ENCODE peak calls at places on chromosomes 3 and 15, in seven cellular contexts. D is T-helper 17 cell, E is kidney, X is NCI-H2081, W is dorsolateral prefrontal cortex, B is endothelial cell, N is IMR-90. A is an unnamed sample.
A peak's percentile ranks its signal among the peaks of the same experiment; 100 is the strongest.

GRCh38 chr3:152382312-152383135 is 113.8 kb downstream of the MBNL1 start:
- DNase-seq in B (no peak), W (no peak), X (no peak), E (no peak), D (no peak), N (no peak), A (no peak)

GRCh38 chr3:149120051-149120972 is 9.1 kb upstream of the HPS3 start:
- DNase-seq in B (no peak), W (no peak), D (no peak), N (peak; percentile 76), E (no peak), X (peak; percentile 73), A (no peak)

GRCh38 chr3:107962015-107962414 is 128.8 kb downstream of the CD47 start:
- DNase-seq in E (no peak), N (no peak), D (no peak), B (no peak), X (no peak), W (no peak), A (no peak)

GRCh38 chr3:181709537-181710279 is 2.0 kb upstream of the SOX2 start:
- DNase-seq in B (peak; percentile 85), E (peak; percentile 79), N (peak; percentile 44), X (peak; percentile 92), W (peak; percentile 72), D (peak; percentile 20), A (peak; percentile 91)

GRCh38 chr3:42658091-42658770 is 4.7 kb downstream of the ZBTB47 start:
- DNase-seq in D (no peak), X (no peak), N (no peak), B (no peak), W (peak; percentile 56), E (peak; percentile 75), A (no peak)

GRCh38 chr3:15405448-15406050 is 21.8 kb downstream of the METTL6 start:
- DNase-seq in E (no peak), D (no peak), N (peak; percentile 71), W (no peak), X (peak; percentile 36), B (peak; percentile 21), A (no peak)

GRCh38 chr3:120497318-120497717 is 46.5 kb upstream of the FSTL1 start:
- DNase-seq in D (no peak), B (no peak), X (no peak), N (peak; percentile 98), W (no peak), E (no peak), A (no peak)

GRCh38 chr3:8635625-8636024 is 9.0 kb downstream of the SSUH2 start:
- DNase-seq in D (no peak), N (no peak), B (no peak), E (no peak), X (no peak), W (no peak), A (no peak)

GRCh38 chr3:168081856-168082255 is 13.9 kb downstream of the GOLIM4 start:
- DNase-seq in D (no peak), X (no peak), N (no peak), E (no peak), B (no peak), W (no peak), A (no peak)

GRCh38 chr3:32952369-32953067 is 1.1 kb downstream of the CCR4 start:
- DNase-seq in E (no peak), B (no peak), X (no peak), N (no peak), D (no peak), W (no peak), A (no peak)

GRCh38 chr3:71301001-71301400 is 282.5 kb downstream of the FOXP1 start:
- DNase-seq in W (no peak), D (no peak), E (no peak), X (no peak), B (no peak), N (no peak), A (no peak)

GRCh38 chr3:164236856-164237255 is 841.4 kb downstream of the SI start:
- DNase-seq in D (no peak), W (no peak), N (no peak), B (no peak), E (no peak), X (no peak), A (no peak)

GRCh38 chr3:50352762-50353161 is 2.1 kb downstream of the CYB561D2 start:
- DNase-seq in D (no peak), W (no peak), B (no peak), E (no peak), X (no peak), N (peak; percentile 29), A (no peak)

GRCh38 chr15:51754267-51754666 is 2.9 kb downstream of the TMOD2 start:
- DNase-seq in X (no peak), B (no peak), N (no peak), E (no peak), W (no peak), D (no peak), A (no peak)

GRCh38 chr3:98782826-98783500 is 19.8 kb downstream of the ST3GAL6 start:
- DNase-seq in W (no peak), B (no peak), N (no peak), D (no peak), E (peak; percentile 64), X (no peak), A (no peak)

GRCh38 chr3:122239112-122239511 is 55.6 kb downstream of the CASR start:
- DNase-seq in E (no peak), B (no peak), W (no peak), D (no peak), N (no peak), X (no peak), A (no peak)

GRCh38 chr3:128875556-128876120 is 3.8 kb upstream of the ACAD9 start:
- DNase-seq in N (no peak), X (peak; percentile 47), W (no peak), E (peak; percentile 74), D (peak; percentile 17), B (peak; percentile 55), A (peak; percentile 51)